ENCODE peak calls at places on chromosomes 1 and 21, in four cellular contexts. U is mucosa of descending colon, W is coronary artery, H is uterus. R is an unnamed sample.

GRCh38 chr1:3874736-3875135 is 17.5 kb downstream of the DFFB start:
- DNase-seq in U (no peak), W (no peak), H (no peak), R (no peak)

GRCh38 chr1:226737819-226738420 is 1.2 kb downstream of the ITPKB start:
- DNase-seq in U (peak; percentile 73), W (peak; percentile 82), H (peak; percentile 64), R (peak; percentile 47)

GRCh38 chr1:71796044-71796443 is 486.3 kb downstream of the NEGR1 start:
- DNase-seq in U (no peak), W (no peak), H (no peak), R (no peak)

GRCh38 chr1:77382361-77382760 is 100.5 kb downstream of the AK5 start:
- DNase-seq in U (no peak), W (no peak), H (no peak), R (no peak)

GRCh38 chr1:219031821-219032220 is 141.9 kb upstream of the LYPLAL1 start:
- DNase-seq in U (no peak), W (no peak), H (no peak), R (no peak)

GRCh38 chr21:32626633-32627196 is 14.5 kb upstream of the CFAP298 start:
- DNase-seq in U (no peak), W (no peak), H (no peak), R (no peak)

GRCh38 chr1:1624443-1625403 is 7.2 kb upstream of the MMP23B start:
- DNase-seq in U (no peak), W (no peak), H (no peak), R (no peak)

GRCh38 chr21:17929514-17929913 is 110.4 kb upstream of the C21orf91 start:
- DNase-seq in U (no peak), W (no peak), H (no peak), R (no peak)

GRCh38 chr1:215076312-215076711 is 6.2 kb upstream of the KCNK2 start:
- DNase-seq in U (no peak), W (no peak), H (no peak), R (no peak)

GRCh38 chr1:232543194-232543593 is 86.7 kb downstream of the SIPA1L2 start:
- DNase-seq in U (no peak), W (no peak), H (no peak), R (no peak)

GRCh38 chr1:14561014-14561693 is 37.3 kb upstream of the KAZN start:
- DNase-seq in U (no peak), W (no peak), H (no peak), R (no peak)

GRCh38 chr1:70504821-70505193 is 93.7 kb downstream of the CTH start:
- DNase-seq in U (no peak), W (no peak), H (peak; percentile 70), R (peak; percentile 37)

GRCh38 chr1:109649380-109649987 is 6.4 kb upstream of the GSTM4 start:
- DNase-seq in U (no peak), W (no peak), H (no peak), R (no peak)
- H3K4me3 ChIP-seq in U (no peak overlapping the region), W (peak overlapping the region; percentile 47), H (peak overlapping the region; percentile 23), R (no peak overlapping the region)

GRCh38 chr1:156657161-156657970 is 15.4 kb downstream of the BCAN start:
- DNase-seq in U (peak; percentile 83), W (no peak), H (peak; percentile 80), R (peak; percentile 78)
- H3K4me3 ChIP-seq in U (no peak overlapping the region), W (peak overlapping the region; percentile 69), H (peak overlapping the region; percentile 22), R (no peak overlapping the region)

DNA sequence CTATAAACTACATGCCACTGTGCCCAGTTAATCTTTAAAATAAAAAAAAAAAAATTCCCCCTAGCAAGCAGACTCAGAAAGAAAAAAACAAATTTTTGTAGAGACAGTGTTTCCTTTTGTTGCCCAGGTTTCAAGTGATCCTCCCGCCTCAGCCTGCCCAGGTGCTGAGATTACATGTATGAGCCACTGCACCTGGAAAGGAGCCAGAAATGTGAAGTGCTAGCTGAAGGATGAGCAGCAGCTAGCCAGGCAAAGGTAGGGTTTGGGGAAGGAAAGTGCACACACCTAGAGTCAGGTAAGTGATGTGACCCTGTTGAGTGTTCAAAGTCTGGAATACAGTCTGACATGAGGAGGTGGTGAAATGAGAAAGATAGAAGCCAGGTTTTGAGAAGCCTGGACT is 1.7 kb downstream of the AKR1A1 start:
- DNase-seq in U (no peak), W (no peak), H (no peak), R (peak; percentile 83)
- H3K4me3 ChIP-seq in U (no peak overlapping the region), W (no peak overlapping the region), H (no peak overlapping the region), R (no peak overlapping the region)

GRCh38 chr1:165352442-165353293 is 3.8 kb downstream of the LMX1A start:
- DNase-seq in U (peak; percentile 79), W (no peak), H (no peak), R (no peak)
- H3K4me3 ChIP-seq in U (no peak overlapping the region), W (no peak overlapping the region), H (no peak overlapping the region), R (no peak overlapping the region)

DNA sequence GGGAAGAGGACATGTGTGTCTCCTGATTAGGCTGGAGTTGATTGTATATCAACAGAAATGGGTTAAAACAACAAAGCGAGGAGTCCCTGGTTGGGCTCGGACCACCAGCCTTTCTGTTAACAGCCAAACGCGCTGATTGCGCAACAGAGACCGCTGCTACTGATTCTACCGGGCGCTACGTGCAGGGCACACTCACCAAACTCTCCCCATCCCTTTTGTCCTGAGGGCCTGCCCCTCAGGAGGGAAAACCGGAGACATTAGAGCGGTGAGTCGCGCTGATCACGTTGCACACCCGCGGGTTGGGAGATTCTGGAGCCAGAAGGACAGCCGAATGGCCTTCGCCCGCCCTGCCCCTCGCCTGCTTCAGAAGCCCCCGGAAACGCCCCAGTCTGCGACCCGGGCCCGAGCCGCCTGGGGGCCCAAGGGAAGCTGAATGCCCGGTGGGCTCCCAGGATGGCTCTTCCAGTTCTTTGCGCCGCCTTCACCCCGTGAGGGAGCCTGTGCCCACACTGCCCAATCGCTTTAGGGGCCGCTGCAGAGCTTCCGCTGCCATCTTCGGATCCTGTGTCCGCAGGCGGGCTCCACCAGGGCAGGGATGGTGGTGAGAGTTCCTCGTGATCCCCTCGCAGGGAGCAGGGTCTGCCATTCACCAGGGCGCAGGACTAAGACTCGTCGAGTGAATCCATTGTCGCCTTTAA is 165.4 kb upstream of the NBPF11 start:
- DNase-seq in U (no peak), W (no peak), H (no peak), R (no peak)
- H3K4me3 ChIP-seq in U (no peak overlapping the region), W (peak overlapping the region; percentile 54), H (no peak overlapping the region), R (no peak overlapping the region)

DNA sequence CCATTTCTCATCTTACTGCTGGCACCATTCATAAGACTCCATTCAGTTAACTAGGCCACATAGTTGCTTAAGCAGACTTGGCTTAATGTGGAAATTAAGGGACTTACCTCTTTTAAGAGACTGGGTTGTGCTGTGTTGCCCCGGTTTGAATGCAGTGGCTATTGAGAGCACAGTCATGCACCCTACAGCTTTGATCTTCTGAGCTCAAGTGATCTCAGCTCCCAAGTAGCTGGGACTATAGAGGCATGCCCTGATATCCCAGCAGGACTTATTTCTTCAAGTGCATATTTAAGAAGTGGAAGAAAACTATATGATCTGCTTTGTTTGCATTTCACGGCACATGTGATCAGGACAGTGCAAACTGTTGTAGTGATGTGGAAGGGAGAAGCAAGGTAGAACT is 181.2 kb downstream of the RASAL2 start:
- DNase-seq in U (no peak), W (no peak), H (no peak), R (no peak)
- H3K4me3 ChIP-seq in U (no peak overlapping the region), W (no peak overlapping the region), H (no peak overlapping the region), R (no peak overlapping the region)